ENCODE peak calls at places on chromosome 21, in eight cellular contexts. S is H9, E is upper lobe of left lung, W is left lung, F is Karpas-422, N is lower lobe of right lung, H is tibial artery, G is mammary epithelial cell. M is an unnamed sample. For H3K9me3, the result is how much of the 10 kb centered on the place peaks cover.

GRCh38 chr21:39388038-39388810 is 39.3 kb upstream of the HMGN1 start:
- DNase-seq in W (peak), F (peak), E (peak), G (peak), N (peak), H (peak), S (peak), M (peak)

GRCh38 chr21:38743772-38744529 is 61.8 kb upstream of the ETS2 start:
- DNase-seq in S (no peak), G (no peak), H (no peak), N (no peak), W (no peak), F (no peak), E (no peak), M (no peak)

GRCh38 chr21:42569732-42570301 is 56.2 kb downstream of the SLC37A1 start:
- DNase-seq in W (peak), H (peak), S (no peak), F (no peak), N (peak), G (no peak), E (peak), M (peak)

GRCh38 chr21:19228241-19228640 is 824.7 kb upstream of the TMPRSS15 start:
- DNase-seq in S (no peak), E (no peak), H (no peak), F (no peak), N (no peak), W (no peak), G (no peak), M (no peak)

GRCh38 chr21:35288238-35288637 is 239.1 kb upstream of the RUNX1 start:
- DNase-seq in F (no peak), N (no peak), G (no peak), W (no peak), H (no peak), S (no peak), E (no peak), M (no peak)

GRCh38 chr21:32307706-32308105 is 9.1 kb downstream of the MRAP start:
- DNase-seq in H (no peak), S (no peak), F (no peak), W (no peak), E (no peak), G (no peak), N (no peak), M (no peak)

GRCh38 chr21:42652527-42653491 is 612 bp upstream of the PDE9A start:
- DNase-seq in E (peak), H (peak), F (no peak), S (peak), G (peak), W (peak), N (peak), M (no peak)

GRCh38 chr21:17673261-17674020 is 60.7 kb upstream of the BTG3 start:
- DNase-seq in H (no peak), N (no peak), S (no peak), W (no peak), E (no peak), F (no peak), G (peak), M (no peak)

GRCh38 chr21:15706686-15707085 is 23.1 kb upstream of the USP25 start:
- DNase-seq in W (no peak), N (no peak), G (peak), F (no peak), E (no peak), H (no peak), S (no peak), M (no peak)

GRCh38 chr21:19420607-19421006 is 1017.0 kb upstream of the TMPRSS15 start:
- DNase-seq in S (no peak), G (no peak), H (no peak), E (no peak), F (no peak), W (no peak), N (no peak), M (no peak)

GRCh38 chr21:37181059-37181458 is 86.1 kb downstream of the VPS26C start:
- DNase-seq in H (no peak), N (no peak), F (no peak), W (no peak), G (no peak), S (no peak), E (no peak), M (no peak)

GRCh38 chr21:39149008-39149407 is 34.2 kb downstream of the PSMG1 start:
- DNase-seq in E (no peak), N (no peak), F (no peak), S (no peak), W (no peak), G (no peak), H (no peak), M (no peak)

GRCh38 chr21:41579692-41580091 is 71.7 kb upstream of the TMPRSS2 start:
- DNase-seq in H (no peak), E (no peak), W (no peak), F (no peak), S (no peak), G (no peak), N (no peak), M (no peak)

GRCh38 chr21:42534361-42534900 is 20.8 kb downstream of the SLC37A1 start:
- DNase-seq in W (no peak), S (peak), E (no peak), G (no peak), N (peak), H (peak), F (peak), M (no peak)

GRCh38 chr21:37000381-37000780 is 6.1 kb upstream of the RIPPLY3 start:
- DNase-seq in H (no peak), F (no peak), N (no peak), W (no peak), S (no peak), G (no peak), E (no peak), M (no peak)

GRCh38 chr21:42988234-42988965 is 14.0 kb downstream of the PKNOX1 start:
- DNase-seq in S (peak), E (no peak), N (no peak), W (no peak), H (no peak), F (no peak), G (no peak), M (no peak)

GRCh38 chr21:42837421-42838211 is 41.7 kb downstream of the WDR4 start:
- DNase-seq in E (peak), W (no peak), F (no peak), S (no peak), H (no peak), N (no peak), G (no peak), M (no peak)

GRCh38 chr21:32322103-32322502 is 23.4 kb downstream of the MRAP start:
- DNase-seq in N (no peak), S (no peak), E (no peak), F (no peak), W (no peak), G (no peak), H (no peak), M (no peak)

GRCh38 chr21:41873005-41873404 is 6.1 kb downstream of the PRDM15 start:
- DNase-seq in W (no peak), H (no peak), G (no peak), F (no peak), N (no peak), S (no peak), E (no peak), M (no peak)

GRCh38 chr21:21163904-21164303 is 165.7 kb downstream of the NCAM2 start:
- DNase-seq in E (no peak), W (no peak), G (peak), N (no peak), H (no peak), S (no peak), F (peak), M (no peak)

GRCh38 chr21:36075953-36076352 is 6.1 kb downstream of the CBR1 start:
- DNase-seq in E (no peak), W (no peak), S (no peak), G (no peak), F (peak), H (no peak), N (no peak), M (no peak)

GRCh38 chr21:37642493-37642892 is 273.8 kb downstream of the KCNJ6 start:
- DNase-seq in E (no peak), F (peak), S (peak), N (no peak), G (peak), W (no peak), H (no peak), M (no peak)

GRCh38 chr21:15333943-15334342 is 269.1 kb upstream of the NRIP1 start:
- DNase-seq in N (no peak), H (no peak), G (no peak), W (no peak), F (no peak), E (no peak), S (no peak), M (no peak)

GRCh38 chr21:44866780-44867179 is 6.7 kb downstream of the PTTG1IP start:
- DNase-seq in F (no peak), H (no peak), S (no peak), W (no peak), E (no peak), G (no peak), N (no peak), M (no peak)

GRCh38 chr21:41425588-41425953 is 468 bp upstream of the MX1 start:
- DNase-seq in W (no peak), G (no peak), N (no peak), H (peak), S (no peak), E (no peak), F (no peak), M (no peak)

GRCh38 chr21:27827972-27828371 is 861.1 kb upstream of the ADAMTS5 start:
- DNase-seq in N (no peak), S (no peak), E (no peak), G (peak), H (no peak), W (no peak), F (no peak), M (no peak)

GRCh38 chr21:27825035-27825434 is 858.1 kb upstream of the ADAMTS5 start:
- DNase-seq in E (no peak), W (peak), G (no peak), H (no peak), F (no peak), S (peak), N (no peak), M (no peak)

GRCh38 chr21:27820342-27820741 is 853.5 kb upstream of the ADAMTS5 start:
- DNase-seq in N (no peak), H (no peak), G (no peak), W (no peak), S (no peak), F (no peak), E (no peak), M (no peak)

GRCh38 chr21:27819299-27819698 is 852.4 kb upstream of the ADAMTS5 start:
- DNase-seq in G (no peak), F (no peak), E (no peak), S (no peak), W (no peak), H (no peak), N (no peak), M (no peak)

DNA sequence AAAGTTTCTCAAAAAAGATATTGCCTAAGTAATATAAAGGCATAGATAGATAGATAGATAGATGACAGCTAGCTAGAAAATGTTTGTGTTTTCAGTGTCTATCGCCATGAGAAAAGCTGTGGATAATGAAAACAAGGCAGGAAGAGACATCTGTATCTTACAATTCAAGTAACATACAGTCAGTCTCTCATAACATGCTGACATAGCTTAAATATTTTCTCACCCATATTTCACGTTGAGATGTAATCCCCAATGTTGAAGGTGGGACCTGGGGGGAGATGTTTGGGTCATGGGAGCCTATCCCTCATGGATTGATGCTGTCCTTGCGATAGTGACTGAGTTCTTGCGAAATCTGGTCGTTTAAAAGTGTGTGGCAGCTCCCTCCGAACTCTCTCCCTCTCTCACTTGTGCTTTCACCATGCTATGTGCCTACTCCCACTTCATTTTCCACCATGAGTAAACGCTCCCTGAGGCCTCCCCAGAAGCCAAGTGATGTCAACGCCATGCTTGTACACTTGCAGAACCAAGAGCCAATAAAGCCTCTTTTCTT is 856.8 kb upstream of the ADAMTS5 start:
- DNase-seq in S (no peak), W (no peak), H (no peak), E (no peak), N (no peak), F (no peak), G (no peak), M (no peak)
- H3K9me3 ChIP-seq in S (under half), W (under half), H (under half), E (under half), N (under half), F (under half), G (under half), M (under half)

GRCh38 chr21:22764222-22764621 is 1766.0 kb downstream of the NCAM2 start:
- DNase-seq in N (no peak), E (no peak), S (no peak), F (no peak), W (no peak), G (no peak), H (no peak), M (no peak)

GRCh38 chr21:22762463-22762862 is 1764.3 kb downstream of the NCAM2 start:
- DNase-seq in S (no peak), E (no peak), W (no peak), G (no peak), H (no peak), N (no peak), F (no peak), M (no peak)

GRCh38 chr21:22763442-22763841 is 1765.2 kb downstream of the NCAM2 start:
- DNase-seq in G (no peak), N (no peak), S (no peak), E (no peak), F (no peak), H (no peak), W (no peak), M (no peak)

DNA sequence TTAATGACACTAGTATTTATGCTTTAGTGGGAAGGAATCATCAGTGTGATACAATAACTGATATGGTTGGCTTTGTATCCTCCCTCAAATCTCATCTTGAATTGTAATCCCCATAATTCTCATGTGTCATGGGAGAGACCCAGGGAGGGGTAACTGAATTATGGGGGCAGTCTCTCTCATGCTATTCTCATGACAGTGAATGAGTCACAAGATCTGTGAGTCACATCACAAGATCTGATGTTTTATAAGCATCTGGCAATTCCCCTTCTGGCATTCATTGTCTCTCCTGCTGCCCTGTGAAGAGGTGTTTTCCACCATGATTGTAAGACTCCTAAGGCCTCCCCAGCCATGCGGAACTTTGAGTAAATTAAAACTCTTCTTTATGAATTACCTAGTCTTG is 1760.3 kb downstream of the NCAM2 start:
- DNase-seq in G (no peak), H (no peak), E (no peak), F (no peak), S (no peak), W (no peak), N (no peak), M (no peak)
- H3K9me3 ChIP-seq in G (under half), H (under half), E (under half), F (under half), S (under half), W (under half), N (under half), M (under half)

GRCh38 chr21:28298251-28298672 is 694.4 kb downstream of the LTN1 start:
- DNase-seq in N (no peak), S (no peak), H (no peak), F (no peak), G (peak), W (no peak), E (no peak), M (no peak)
- H3K9me3 ChIP-seq in N (under half), S (under half), H (under half), F (under half), G (under half), W (under half), E (under half), M (under half)

GRCh38 chr21:28602581-28602980 is 390.1 kb downstream of the LTN1 start:
- DNase-seq in H (no peak), N (no peak), S (no peak), W (no peak), F (no peak), G (no peak), E (no peak), M (no peak)
- H3K9me3 ChIP-seq in H (under half), N (under half), S (under half), W (under half), F (under half), G (under half), E (under half), M (under half)

GRCh38 chr21:7953058-7953457 is 2568.3 kb upstream of the TPTE start:
- DNase-seq in W (no peak), G (no peak), F (no peak), N (no peak), S (no peak), E (no peak), H (no peak), M (no peak)
- H3K9me3 ChIP-seq in W (half or more), G (half or more), F (half or more), N (half or more), S (under half), E (half or more), H (half or more), M (half or more)

DNA sequence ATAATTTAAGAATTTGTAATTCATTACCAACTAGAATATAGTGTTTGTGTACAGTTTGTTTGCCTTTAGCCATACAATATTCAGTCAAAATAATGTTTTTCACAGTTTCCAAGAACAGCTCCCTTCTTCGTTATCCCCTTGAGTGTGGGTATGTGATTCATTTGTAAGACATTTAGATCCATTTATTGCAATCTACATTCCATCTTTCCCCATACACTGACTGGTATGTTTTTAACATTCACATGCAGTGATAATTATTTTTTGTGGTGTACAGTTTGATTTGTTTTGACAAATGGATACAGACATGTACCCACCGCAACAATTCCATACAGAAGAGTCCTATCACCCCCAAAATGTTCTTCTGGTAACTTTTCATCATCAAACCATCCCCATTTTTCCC is 589.1 kb upstream of the ADAMTS5 start:
- DNase-seq in N (no peak), F (no peak), E (no peak), H (no peak), W (no peak), S (no peak), G (no peak), M (no peak)
- H3K9me3 ChIP-seq in N (under half), F (under half), E (under half), H (under half), W (under half), S (under half), G (under half), M (under half)

DNA sequence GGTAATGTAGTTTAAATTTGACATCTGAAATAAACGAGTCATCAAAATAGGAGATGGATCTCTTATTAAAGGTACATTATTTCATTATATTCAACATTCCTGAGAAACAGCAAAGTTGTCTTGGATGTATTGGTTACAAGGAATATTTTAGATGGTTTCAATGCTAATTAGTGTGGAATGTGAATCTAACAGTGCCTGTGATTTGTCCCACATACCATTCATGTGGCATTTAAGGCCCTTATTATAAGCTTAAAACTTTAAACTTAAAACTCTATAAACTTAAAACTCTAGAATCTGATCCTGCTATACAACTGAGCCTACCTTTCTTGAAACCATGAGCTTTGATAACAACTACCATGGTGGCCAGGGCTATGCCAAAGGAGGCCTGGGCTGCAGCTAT is at the start of gene KRTAP22-1:
- DNase-seq in H (no peak), F (no peak), E (no peak), S (no peak), N (no peak), G (no peak), W (no peak), M (no peak)
- H3K9me3 ChIP-seq in H (under half), F (under half), E (under half), S (under half), N (under half), G (under half), W (under half), M (under half)

GRCh38 chr21:25834376-25834775 is 99.6 kb downstream of the GABPA start:
- DNase-seq in W (no peak), N (no peak), H (no peak), G (peak), F (no peak), E (no peak), S (no peak), M (no peak)

GRCh38 chr21:25835397-25835796 is 100.6 kb downstream of the GABPA start:
- DNase-seq in N (no peak), G (no peak), W (no peak), F (no peak), E (no peak), S (no peak), H (no peak), M (no peak)

GRCh38 chr21:25837545-25838263 is 102.9 kb downstream of the GABPA start:
- DNase-seq in S (no peak), N (no peak), G (peak), W (no peak), F (no peak), H (no peak), E (no peak), M (no peak)

GRCh38 chr21:25838809-25839208 is 104.0 kb downstream of the GABPA start:
- DNase-seq in G (peak), S (no peak), F (no peak), W (no peak), H (no peak), E (no peak), N (no peak), M (no peak)

GRCh38 chr21:25836396-25836795 is 101.6 kb downstream of the GABPA start:
- DNase-seq in F (no peak), H (no peak), N (no peak), S (no peak), W (no peak), E (no peak), G (peak), M (no peak)
- H3K9me3 ChIP-seq in F (under half), H (under half), N (under half), S (under half), W (under half), E (under half), G (under half), M (under half)

GRCh38 chr21:34147835-34148804 is 74.7 kb downstream of the MRPS6 start:
- DNase-seq in H (no peak), S (no peak), E (no peak), W (no peak), N (no peak), F (no peak), G (peak), M (no peak)

GRCh38 chr21:34141373-34141772 is 68.0 kb downstream of the MRPS6 start:
- DNase-seq in W (no peak), H (no peak), G (no peak), N (no peak), S (no peak), E (no peak), F (no peak), M (no peak)

GRCh38 chr21:34143783-34144182 is 70.4 kb downstream of the MRPS6 start:
- DNase-seq in E (no peak), W (no peak), H (peak), N (no peak), G (no peak), S (no peak), F (no peak), M (no peak)

GRCh38 chr21:34148826-34149558 is 75.6 kb downstream of the MRPS6 start:
- DNase-seq in E (no peak), N (no peak), G (peak), W (no peak), S (no peak), F (no peak), H (no peak), M (no peak)

GRCh38 chr21:34144224-34144623 is 70.8 kb downstream of the MRPS6 start:
- DNase-seq in F (no peak), E (no peak), S (no peak), G (no peak), H (peak), N (no peak), W (no peak), M (no peak)
- H3K9me3 ChIP-seq in F (under half), E (under half), S (under half), G (under half), H (under half), N (under half), W (under half), M (under half)

GRCh38 chr21:46099476-46099875 is 1.6 kb downstream of the COL6A2 start:
- DNase-seq in G (no peak), H (peak), E (peak), F (no peak), N (peak), W (peak), S (peak), M (no peak)

GRCh38 chr21:46098303-46099141 is 610 bp downstream of the COL6A2 start:
- DNase-seq in S (peak), N (peak), H (peak), F (no peak), E (peak), G (no peak), W (peak), M (no peak)

GRCh38 chr21:46100020-46100419 is 2.1 kb downstream of the COL6A2 start:
- DNase-seq in S (no peak), F (no peak), G (no peak), H (peak), N (no peak), W (no peak), E (no peak), M (no peak)

GRCh38 chr21:46097826-46098286 is at the start of gene COL6A2:
- DNase-seq in F (no peak), W (peak), N (peak), S (peak), H (peak), E (peak), G (no peak), M (peak)

GRCh38 chr21:46100426-46100825 is 2.5 kb downstream of the COL6A2 start:
- DNase-seq in N (no peak), W (no peak), F (no peak), E (no peak), H (no peak), G (no peak), S (no peak), M (no peak)
- H3K9me3 ChIP-seq in N (under half), W (under half), F (under half), E (under half), H (under half), G (under half), S (under half), M (under half)